ENCODE peak calls at places on chromosome 16, in nine cellular contexts. A is A549, U is astrocyte of the spinal cord, K is NCI-H2029, Z is GM03348, F is pulmonary artery endothelial cell, E is NCI-H1092 treated with DMSO at 0.1 percent for 48 hours, I is NCI-H1105, P is NCI-H1436. G is an unnamed sample.

GRCh38 chr16:9647981-9648701 is 534.1 kb downstream of the GRIN2A start:
- DNase-seq in A (peak), U (no peak), K (peak), Z (peak), F (no peak), E (no peak), I (no peak), P (no peak), G (peak)

GRCh38 chr16:49652441-49653175 is 203.3 kb downstream of the ZNF423 start:
- DNase-seq in A (no peak), U (peak), K (no peak), Z (peak), F (no peak), E (peak), I (no peak), P (no peak), G (peak)

GRCh38 chr16:15866451-15866850 is 9.6 kb upstream of the MYH11 start:
- DNase-seq in A (no peak), U (no peak), K (no peak), Z (peak), F (no peak), E (no peak), I (no peak), P (no peak), G (no peak)

GRCh38 chr16:11629071-11630030 is 38.9 kb upstream of the SNN start:
- DNase-seq in A (no peak), U (peak), K (no peak), Z (no peak), F (no peak), E (peak), I (peak), P (no peak), G (peak)

GRCh38 chr16:87132361-87133014 is 184.7 kb downstream of the C16orf95 start:
- DNase-seq in A (no peak), U (peak), K (no peak), Z (peak), F (no peak), E (no peak), I (no peak), P (no peak), G (no peak)

GRCh38 chr16:84567446-84567962 is 50.4 kb downstream of the COTL1 start:
- DNase-seq in A (no peak), U (no peak), K (no peak), Z (no peak), F (no peak), E (no peak), I (no peak), P (peak), G (no peak)

GRCh38 chr16:22386976-22387375 is 12.6 kb upstream of the CDR2 start:
- DNase-seq in A (no peak), U (peak), K (no peak), Z (peak), F (peak), E (no peak), I (no peak), P (no peak), G (no peak)

GRCh38 chr16:54244061-54244886 is 42.3 kb downstream of the IRX3 start:
- DNase-seq in A (no peak), U (no peak), K (no peak), Z (no peak), F (no peak), E (peak), I (no peak), P (no peak), G (no peak)

GRCh38 chr16:23187341-23187740 is 4.8 kb downstream of the SCNN1G start:
- DNase-seq in A (no peak), U (no peak), K (no peak), Z (no peak), F (no peak), E (no peak), I (no peak), P (no peak), G (no peak)

GRCh38 chr16:1082266-1082951 is 9.9 kb downstream of the SSTR5 start:
- DNase-seq in A (no peak), U (peak), K (no peak), Z (no peak), F (peak), E (no peak), I (no peak), P (no peak), G (no peak)

G was measured in NCI-H2171 treated with DMSO at 0.1 percent for 48 hours.